ENCODE peak calls at places on chromosomes 6 and 20, in seven cellular contexts. K is lower leg skin, J is astrocyte, H is astrocyte of the cerebellum, F is MM.1S, P is PC-3, C is mucosa of descending colon. V is an unnamed sample.

GRCh38 chr6:40394381-40394780 is 192.8 kb downstream of the LRFN2 start:
- DNase-seq in K (peak), J (no peak), H (no peak), F (no peak), P (no peak), C (no peak), V (no peak)

GRCh38 chr6:138512615-138513014 is 13.3 kb upstream of the NHSL1 start:
- DNase-seq in K (no peak), J (no peak), H (no peak), F (no peak), P (no peak), C (no peak), V (no peak)

GRCh38 chr6:2503816-2504494 is 246.8 kb downstream of the MYLK4 start:
- DNase-seq in K (no peak), J (peak), H (peak), F (no peak), P (peak), C (no peak), V (peak)

GRCh38 chr6:141552031-141552430 is 580.7 kb upstream of the GJE1 start:
- DNase-seq in K (no peak), J (no peak), H (no peak), F (no peak), P (peak), C (no peak), V (no peak)

GRCh38 chr6:71473908-71474307 is 185.3 kb downstream of the OGFRL1 start:
- DNase-seq in K (peak), J (peak), H (peak), F (no peak), P (peak), C (peak), V (peak)

GRCh38 chr6:35669441-35669776 is 19.3 kb downstream of the FKBP5 start:
- DNase-seq in K (no peak), J (no peak), H (no peak), F (peak), P (peak), C (no peak), V (no peak)

GRCh38 chr20:3358676-3359340 is 48.7 kb downstream of the DNAAF9 start:
- DNase-seq in K (no peak), J (no peak), H (no peak), F (no peak), P (no peak), C (no peak), V (no peak)

GRCh38 chr20:10218536-10219451 is at the start of gene SNAP25:
- DNase-seq in K (no peak), J (peak), H (peak), F (no peak), P (peak), C (no peak), V (no peak)

GRCh38 chr6:45569210-45569945 is 191.6 kb upstream of the SUPT3H start:
- DNase-seq in K (no peak), J (no peak), H (no peak), F (no peak), P (no peak), C (no peak), V (no peak)

GRCh38 chr20:23379772-23380171 is 17.8 kb downstream of the GZF1 start:
- DNase-seq in K (no peak), J (no peak), H (no peak), F (no peak), P (no peak), C (no peak), V (no peak)

GRCh38 chr20:55067158-55067825 is 591.9 kb downstream of the DOK5 start:
- DNase-seq in K (no peak), J (no peak), H (no peak), F (no peak), P (no peak), C (no peak), V (no peak)

GRCh38 chr6:143221723-143222122 is 161.0 kb downstream of the AIG1 start:
- DNase-seq in K (no peak), J (no peak), H (no peak), F (no peak), P (no peak), C (no peak), V (no peak)

GRCh38 chr20:23623666-23624065 is 14.1 kb downstream of the CST3 start:
- DNase-seq in K (no peak), J (no peak), H (no peak), F (no peak), P (no peak), C (no peak), V (no peak)

GRCh38 chr6:81475646-81476045 is 276.8 kb downstream of the TENT5A start:
- DNase-seq in K (no peak), J (no peak), H (no peak), F (no peak), P (no peak), C (no peak), V (no peak)

GRCh38 chr6:14711056-14711703 is 534.7 kb upstream of the JARID2 start:
- DNase-seq in K (no peak), J (peak), H (no peak), F (peak), P (peak), C (no peak), V (no peak)

GRCh38 chr20:17452441-17452840 is 78.7 kb downstream of the BFSP1 start:
- DNase-seq in K (no peak), J (no peak), H (no peak), F (no peak), P (no peak), C (no peak), V (no peak)

GRCh38 chr6:36285187-36285612 is 15.3 kb downstream of the PNPLA1 start:
- DNase-seq in K (no peak), J (no peak), H (no peak), F (no peak), P (no peak), C (no peak), V (no peak)

GRCh38 chr6:135212020-135212806 is 31.1 kb downstream of the MYB start:
- DNase-seq in K (no peak), J (peak), H (no peak), F (no peak), P (peak), C (no peak), V (peak)

GRCh38 chr20:19699132-19699971 is 58.7 kb upstream of the RIN2 start:
- DNase-seq in K (peak), J (peak), H (peak), F (no peak), P (peak), C (no peak), V (peak)

GRCh38 chr6:166344240-166344639 is 1.9 kb upstream of the SFT2D1 start:
- DNase-seq in K (no peak), J (peak), H (no peak), F (no peak), P (no peak), C (no peak), V (no peak)

GRCh38 chr6:167855825-167856425 is 29.2 kb downstream of the AFDN start:
- DNase-seq in K (no peak), J (peak), H (peak), F (no peak), P (peak), C (no peak), V (peak)

GRCh38 chr6:43865947-43866346 is 95.9 kb downstream of the VEGFA start:
- DNase-seq in K (no peak), J (no peak), H (no peak), F (no peak), P (no peak), C (no peak), V (no peak)

GRCh38 chr20:36487069-36487468 is 54.2 kb upstream of the MYL9 start:
- DNase-seq in K (no peak), J (no peak), H (no peak), F (no peak), P (no peak), C (no peak), V (no peak)

GRCh38 chr20:19737025-19737424 is 21.0 kb upstream of the RIN2 start:
- DNase-seq in K (no peak), J (peak), H (no peak), F (no peak), P (peak), C (no peak), V (no peak)

GRCh38 chr20:48826883-48827771 is 672 bp downstream of the PREX1 start:
- DNase-seq in K (no peak), J (no peak), H (no peak), F (peak), P (peak), C (no peak), V (no peak)

GRCh38 chr6:168028181-168028580 is 30.7 kb downstream of the KIF25 start:
- DNase-seq in K (peak), J (no peak), H (no peak), F (no peak), P (no peak), C (no peak), V (no peak)

GRCh38 chr20:39588148-39588757 is 626.1 kb downstream of the DHX35 start:
- DNase-seq in K (no peak), J (no peak), H (no peak), F (no peak), P (no peak), C (no peak), V (no peak)

GRCh38 chr6:73956305-73956704 is 260.3 kb downstream of the CD109 start:
- DNase-seq in K (no peak), J (no peak), H (no peak), F (no peak), P (no peak), C (no peak), V (no peak)

GRCh38 chr20:35368616-35369423 is 43.0 kb downstream of the UQCC1 start:
- DNase-seq in K (no peak), J (no peak), H (no peak), F (peak), P (no peak), C (no peak), V (no peak)

GRCh38 chr6:15495375-15495901 is 167.4 kb downstream of the DTNBP1 start:
- DNase-seq in K (no peak), J (no peak), H (no peak), F (no peak), P (no peak), C (no peak), V (no peak)

GRCh38 chr20:48682529-48683385 is 145.0 kb downstream of the PREX1 start:
- DNase-seq in K (no peak), J (peak), H (peak), F (peak), P (no peak), C (peak), V (peak)

GRCh38 chr20:37714973-37715657 is 21.3 kb downstream of the CTNNBL1 start:
- DNase-seq in K (no peak), J (peak), H (no peak), F (no peak), P (no peak), C (no peak), V (peak)

GRCh38 chr20:48910360-48910781 is 11.1 kb upstream of the ARFGEF2 start:
- DNase-seq in K (no peak), J (no peak), H (no peak), F (no peak), P (no peak), C (no peak), V (no peak)

GRCh38 chr6:154773610-154774089 is 40.4 kb downstream of the SCAF8 start:
- DNase-seq in K (no peak), J (no peak), H (no peak), F (no peak), P (no peak), C (no peak), V (no peak)

GRCh38 chr20:12056836-12057235 is 139.1 kb downstream of the BTBD3 start:
- DNase-seq in K (no peak), J (peak), H (no peak), F (no peak), P (no peak), C (no peak), V (no peak)

GRCh38 chr6:100261486-100261885 is 203.2 kb downstream of the SIM1 start:
- DNase-seq in K (no peak), J (no peak), H (no peak), F (no peak), P (no peak), C (no peak), V (no peak)

GRCh38 chr6:108164815-108165706 is 761 bp upstream of the NR2E1 start:
- DNase-seq in K (no peak), J (no peak), H (no peak), F (no peak), P (no peak), C (no peak), V (no peak)

GRCh38 chr6:108163644-108164536 is 1.9 kb upstream of the NR2E1 start:
- DNase-seq in K (peak), J (no peak), H (no peak), F (no peak), P (no peak), C (no peak), V (no peak)

GRCh38 chr6:108164537-108164814 is 1.3 kb upstream of the NR2E1 start:
- DNase-seq in K (no peak), J (no peak), H (no peak), F (no peak), P (no peak), C (no peak), V (no peak)

GRCh38 chr6:108161724-108162282 is 4.0 kb upstream of the NR2E1 start:
- DNase-seq in K (no peak), J (no peak), H (no peak), F (no peak), P (no peak), C (no peak), V (no peak)

GRCh38 chr6:108163267-108163643 is 2.6 kb upstream of the NR2E1 start:
- DNase-seq in K (no peak), J (no peak), H (no peak), F (no peak), P (peak), C (no peak), V (no peak)
- TF ChIP-seq CTCF in K (no peak), J (no peak), H (no peak), F (no peak), P (peak), C (no peak), V (no peak)

DNA sequence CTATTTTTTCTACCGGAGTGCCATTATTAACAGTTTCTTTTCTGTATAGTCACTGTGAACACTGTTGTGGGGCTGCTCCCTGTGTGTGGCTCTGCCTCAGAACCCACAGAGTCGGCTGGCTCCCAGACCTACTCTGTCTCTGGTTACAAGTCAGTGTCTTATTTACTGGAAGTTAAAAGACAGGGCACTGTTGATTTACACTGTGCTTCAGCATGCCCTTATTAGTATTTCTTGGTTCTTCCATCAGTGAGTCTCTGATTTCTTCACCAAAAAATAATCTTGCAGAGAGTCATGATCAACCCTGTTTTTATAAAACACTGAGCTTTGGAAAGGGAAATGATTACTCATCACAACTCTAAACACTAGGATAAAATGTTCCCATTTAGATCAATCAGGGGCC is 92.5 kb downstream of the UTRN start:
- DNase-seq in K (no peak), J (peak), H (no peak), F (no peak), P (no peak), C (no peak), V (peak)
- H3K4me3 ChIP-seq in K (no peak), J (no peak), H (no peak), F (no peak), P (no peak), C (no peak), V (no peak)

GRCh38 chr20:2302369-2302768 is 6.6 kb downstream of the TGM3 start:
- DNase-seq in K (peak), J (no peak), H (no peak), F (no peak), P (no peak), C (no peak), V (no peak)
- TF ChIP-seq CTCF in K (no peak), J (no peak), H (no peak), F (no peak), P (no peak), C (no peak), V (no peak)

GRCh38 chr20:57709823-57710799 is at the start of gene PMEPA1:
- DNase-seq in K (peak), J (peak), H (peak), F (peak), P (peak), C (peak), V (peak)

GRCh38 chr20:57710841-57711240 is 1.0 kb upstream of the PMEPA1 start:
- DNase-seq in K (no peak), J (no peak), H (no peak), F (no peak), P (peak), C (no peak), V (no peak)

GRCh38 chr20:57712851-57713504 is 3.2 kb upstream of the PMEPA1 start:
- DNase-seq in K (no peak), J (no peak), H (no peak), F (no peak), P (peak), C (no peak), V (no peak)

GRCh38 chr20:57711826-57712225 is 2.0 kb upstream of the PMEPA1 start:
- DNase-seq in K (no peak), J (no peak), H (no peak), F (no peak), P (no peak), C (no peak), V (no peak)

GRCh38 chr20:57711311-57711712 is 1.5 kb upstream of the PMEPA1 start:
- DNase-seq in K (no peak), J (no peak), H (no peak), F (no peak), P (peak), C (peak), V (no peak)
- H3K4me3 ChIP-seq in K (no peak), J (peak), H (peak), F (no peak), P (peak), C (no peak), V (no peak)

GRCh38 chr6:16764188-16764950 is 3.1 kb upstream of the ATXN1 start:
- DNase-seq in K (no peak), J (peak), H (no peak), F (peak), P (peak), C (no peak), V (no peak)
- TF ChIP-seq CTCF in K (no peak), J (peak), H (peak), F (peak), P (peak), C (no peak), V (peak)

GRCh38 chr6:156416392-156416791 is 360.8 kb upstream of the ARID1B start:
- DNase-seq in K (no peak), J (no peak), H (no peak), F (no peak), P (no peak), C (no peak), V (no peak)
- H3K4me3 ChIP-seq in K (no peak), J (no peak), H (no peak), F (no peak), P (no peak), C (no peak), V (no peak)

DNA sequence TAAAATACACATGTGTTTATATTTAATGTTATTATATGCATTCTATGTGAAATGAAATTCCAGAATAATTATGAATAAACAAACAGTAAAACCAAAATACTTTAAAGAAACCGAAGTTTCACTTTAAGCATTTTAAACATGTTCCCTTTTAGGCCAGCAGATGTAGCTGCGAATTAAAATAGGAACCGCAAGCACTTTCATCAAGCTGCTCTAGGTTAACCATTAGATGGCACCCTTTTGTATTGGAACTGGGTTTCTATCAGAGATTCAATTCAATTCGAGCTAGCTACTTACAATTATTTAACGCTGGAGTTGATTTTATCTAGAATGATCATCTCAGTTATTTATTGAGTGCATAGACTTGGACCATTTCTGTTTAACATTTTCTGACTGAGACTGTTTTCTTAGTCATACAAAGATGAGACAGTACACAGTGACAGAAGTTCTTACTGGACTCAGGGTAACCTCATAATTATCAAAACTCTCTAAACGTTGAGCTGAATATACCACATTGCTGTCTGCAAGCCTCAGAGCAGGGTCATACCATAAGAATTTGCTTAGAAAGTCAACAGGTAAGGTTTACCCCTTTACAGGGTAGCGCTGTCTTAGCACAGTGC is 8.5 kb downstream of the TMEM242 start:
- DNase-seq in K (no peak), J (peak), H (peak), F (peak), P (peak), C (no peak), V (no peak)
- TF ChIP-seq CTCF in K (no peak), J (peak), H (peak), F (peak), P (peak), C (peak), V (peak)

GRCh38 chr20:43916875-43917371 is 2.3 kb downstream of the TOX2 start:
- DNase-seq in K (no peak), J (peak), H (no peak), F (peak), P (no peak), C (no peak), V (no peak)

GRCh38 chr20:43914697-43915208 is at the start of gene TOX2:
- DNase-seq in K (peak), J (no peak), H (no peak), F (peak), P (no peak), C (peak), V (no peak)

GRCh38 chr20:43914286-43914685 is 366 bp upstream of the TOX2 start:
- DNase-seq in K (peak), J (no peak), H (no peak), F (no peak), P (no peak), C (peak), V (no peak)

GRCh38 chr20:43916073-43916874 is 1.6 kb downstream of the TOX2 start:
- DNase-seq in K (no peak), J (no peak), H (no peak), F (no peak), P (no peak), C (peak), V (no peak)

DNA sequence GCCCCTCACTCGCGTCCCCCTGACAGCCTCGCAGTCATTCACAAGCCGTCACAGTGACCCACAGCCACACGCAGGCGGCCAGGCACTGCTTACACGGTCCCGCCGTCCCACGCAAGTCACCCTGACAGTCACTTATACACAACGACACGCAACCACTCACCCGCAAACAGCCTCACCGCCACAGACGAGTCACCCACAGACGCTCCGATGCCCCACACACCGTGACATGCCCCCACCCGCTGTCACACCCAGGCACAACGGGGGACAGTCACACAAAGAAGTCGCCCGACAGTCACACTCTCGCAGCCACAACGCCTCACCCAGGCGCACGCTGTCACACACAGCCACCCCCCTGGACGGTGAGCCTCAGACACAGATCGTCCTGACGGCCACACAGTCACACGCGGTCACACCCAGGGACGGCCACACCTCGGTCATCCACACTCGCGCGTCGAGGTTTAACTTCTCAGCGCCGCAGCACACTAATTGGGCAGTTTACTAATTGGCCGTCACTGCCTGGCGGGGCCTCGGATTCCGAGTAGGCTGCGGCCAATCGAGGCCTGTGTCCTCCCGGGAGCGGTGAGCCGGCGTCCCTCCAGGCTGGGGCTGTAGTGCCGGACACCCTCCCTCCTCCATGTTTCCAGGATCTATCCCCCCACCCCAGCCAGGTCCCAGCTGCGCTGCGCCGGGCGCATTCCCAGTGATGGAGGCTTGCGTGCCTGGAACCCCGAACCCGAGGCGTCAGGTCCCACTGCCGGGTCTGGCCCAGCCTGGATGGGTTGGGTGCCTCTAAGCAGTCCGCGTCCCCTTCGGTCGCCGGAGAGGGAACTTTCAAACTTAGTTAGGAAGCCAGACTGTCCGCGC is 789 bp downstream of the TOX2 start:
- DNase-seq in K (no peak), J (peak), H (no peak), F (no peak), P (no peak), C (peak), V (no peak)
- H3K4me3 ChIP-seq in K (peak), J (peak), H (peak), F (peak), P (peak), C (peak), V (peak)

V was measured in AG04449.